ENCODE peak calls at places on chromosome 21, in ten cellular contexts. J, S, N, I, T, C, L, M, O and Q are unnamed samples.

GRCh38 chr21:15592271-15592860 is 137.4 kb upstream of the USP25 start:
- DNase-seq in J (peak), S (peak), N (no peak), I (no peak), T (no peak), C (no peak), L (no peak), M (no peak), O (no peak), Q (no peak)

GRCh38 chr21:16976132-16976666 is 536.6 kb upstream of the CXADR start:
- DNase-seq in J (no peak), S (no peak), N (no peak), I (no peak), T (no peak), C (no peak), L (no peak), M (no peak), O (no peak), Q (no peak)

GRCh38 chr21:17901458-17902092 is 82.4 kb upstream of the C21orf91 start:
- DNase-seq in J (peak), S (no peak), N (no peak), I (no peak), T (no peak), C (no peak), L (no peak), M (no peak), O (no peak), Q (no peak)

GRCh38 chr21:37561941-37562919 is 195.7 kb downstream of the DYRK1A start:
- DNase-seq in J (no peak), S (no peak), N (no peak), I (no peak), T (no peak), C (no peak), L (no peak), M (no peak), O (no peak), Q (no peak)

GRCh38 chr21:17688912-17689874 is 76.5 kb upstream of the BTG3 start:
- DNase-seq in J (peak), S (peak), N (peak), I (no peak), T (no peak), C (peak), L (peak), M (peak), O (no peak), Q (peak)

GRCh38 chr21:43826623-43826974 is 37.2 kb downstream of the RRP1 start:
- DNase-seq in J (no peak), S (no peak), N (no peak), I (no peak), T (no peak), C (no peak), L (no peak), M (no peak), O (no peak), Q (no peak)

GRCh38 chr21:21463456-21463855 is 465.2 kb downstream of the NCAM2 start:
- DNase-seq in J (no peak), S (no peak), N (no peak), I (no peak), T (no peak), C (no peak), L (no peak), M (no peak), O (no peak), Q (no peak)

GRCh38 chr21:21406918-21407317 is 408.7 kb downstream of the NCAM2 start:
- DNase-seq in J (no peak), S (no peak), N (no peak), I (no peak), T (no peak), C (no peak), L (no peak), M (no peak), O (no peak), Q (no peak)

GRCh38 chr21:18443085-18443484 is 39.5 kb upstream of the TMPRSS15 start:
- DNase-seq in J (no peak), S (no peak), N (no peak), I (no peak), T (no peak), C (no peak), L (no peak), M (no peak), O (no peak), Q (no peak)

GRCh38 chr21:46483300-46484295 is 24.9 kb downstream of the DIP2A start:
- DNase-seq in J (no peak), S (no peak), N (no peak), I (no peak), T (no peak), C (peak), L (no peak), M (peak), O (no peak), Q (no peak)

GRCh38 chr21:36104306-36105300 is 30.3 kb upstream of the CBR3 start:
- DNase-seq in J (peak), S (no peak), N (no peak), I (no peak), T (no peak), C (peak), L (peak), M (peak), O (peak), Q (peak)

GRCh38 chr21:17491716-17492414 is 21.0 kb upstream of the CXADR start:
- DNase-seq in J (peak), S (peak), N (no peak), I (no peak), T (no peak), C (no peak), L (peak), M (no peak), O (no peak), Q (no peak)

GRCh38 chr21:29648710-29649240 is 291.0 kb downstream of the GRIK1 start:
- DNase-seq in J (no peak), S (no peak), N (no peak), I (no peak), T (no peak), C (no peak), L (no peak), M (no peak), O (no peak), Q (no peak)
- H3K4me3 ChIP-seq in J (no peak), S (no peak), N (no peak), I (no peak), T (no peak), C (no peak), L (no peak), M (no peak), O (no peak), Q (no peak)

GRCh38 chr21:45056917-45057560 is 17.3 kb upstream of the ADARB1 start:
- DNase-seq in J (no peak), S (no peak), N (no peak), I (peak), T (no peak), C (no peak), L (no peak), M (no peak), O (no peak), Q (no peak)
- H3K27ac ChIP-seq in J (no peak), S (no peak), N (no peak), I (no peak), T (no peak), C (peak), L (no peak), M (no peak), O (no peak), Q (no peak)

DNA sequence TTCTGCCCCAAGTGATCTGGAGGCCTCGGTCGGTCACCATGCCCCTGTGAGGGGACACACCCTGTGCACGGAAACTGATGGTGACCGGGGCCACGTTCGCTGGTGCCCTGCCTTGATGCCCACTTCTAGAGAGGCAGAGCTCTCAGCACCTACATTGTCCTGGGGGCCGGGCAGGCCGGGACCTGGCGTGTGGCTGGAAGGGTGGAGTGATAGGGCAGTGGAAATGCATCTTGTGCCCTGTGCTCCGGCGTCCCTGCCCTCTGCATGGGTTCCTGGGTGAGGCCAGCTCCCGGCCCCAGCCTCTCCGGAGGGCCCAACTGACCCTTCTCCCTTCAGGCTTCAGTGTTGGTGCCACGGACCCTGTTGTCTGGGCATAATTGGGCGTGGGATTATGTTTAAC is 11.0 kb upstream of the UMODL1 start:
- DNase-seq in J (no peak), S (no peak), N (no peak), I (no peak), T (no peak), C (no peak), L (no peak), M (no peak), O (no peak), Q (no peak)
- TF ChIP-seq CTCF in J (no peak), S (no peak), N (no peak), I (no peak), T (no peak), C (no peak), L (no peak), M (no peak), O (no peak), Q (no peak)

GRCh38 chr21:25564349-25564948 is 42.8 kb downstream of the MRPL39 start:
- DNase-seq in J (no peak), S (no peak), N (no peak), I (no peak), T (no peak), C (no peak), L (no peak), M (no peak), O (no peak), Q (no peak)
- H3K4me3 ChIP-seq in J (no peak), S (no peak), N (no peak), I (no peak), T (no peak), C (no peak), L (no peak), M (no peak), O (no peak), Q (no peak)

GRCh38 chr21:33968082-33968997 is 52.7 kb upstream of the ATP5PO start:
- DNase-seq in J (peak), S (peak), N (no peak), I (peak), T (no peak), C (no peak), L (no peak), M (no peak), O (no peak), Q (no peak)
- H3K27ac ChIP-seq in J (peak), S (peak), N (no peak), I (peak), T (peak), C (peak), L (peak), M (no peak), O (peak), Q (no peak)

DNA sequence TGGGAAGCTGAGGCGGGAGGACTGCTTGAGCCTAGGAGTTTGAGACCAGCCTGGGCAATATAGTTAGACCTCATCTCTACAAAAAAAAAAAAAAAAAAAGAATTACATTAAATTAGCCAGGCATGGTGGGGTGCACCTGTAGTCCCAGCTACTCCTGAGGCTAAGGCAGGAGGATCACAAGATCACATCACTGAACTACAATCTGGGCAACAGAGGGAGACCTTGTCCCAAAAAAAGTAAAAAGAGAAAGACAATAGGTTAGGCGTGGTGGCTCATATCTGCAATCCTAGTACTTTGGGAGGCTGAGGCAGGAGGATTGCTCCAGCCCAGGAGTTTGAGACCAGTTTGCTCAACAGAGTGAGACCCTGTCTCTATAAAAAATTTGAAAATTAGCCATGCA is 130.3 kb downstream of the TIAM1 start:
- DNase-seq in J (peak), S (no peak), N (no peak), I (no peak), T (no peak), C (no peak), L (no peak), M (no peak), O (no peak), Q (no peak)
- TF ChIP-seq CTCF in J (no peak), S (no peak), N (no peak), I (no peak), T (no peak), C (no peak), L (no peak), M (peak), O (no peak), Q (no peak)

GRCh38 chr21:34511154-34511553 is 856 bp downstream of the KCNE1 start:
- DNase-seq in J (no peak), S (no peak), N (no peak), I (no peak), T (peak), C (no peak), L (no peak), M (no peak), O (no peak), Q (no peak)
- H3K4me3 ChIP-seq in J (no peak), S (no peak), N (no peak), I (no peak), T (no peak), C (no peak), L (no peak), M (no peak), O (no peak), Q (no peak)

GRCh38 chr21:39321424-39321823 is 8.0 kb upstream of the BRWD1 start:
- DNase-seq in J (peak), S (peak), N (no peak), I (no peak), T (no peak), C (no peak), L (no peak), M (no peak), O (no peak), Q (no peak)
- H3K27ac ChIP-seq in J (peak), S (peak), N (no peak), I (no peak), T (no peak), C (no peak), L (no peak), M (no peak), O (no peak), Q (no peak)